ENCODE peak calls at places on chromosomes 16 and 17, in ten cellular contexts. One of them, this sample, is unnamed.

GRCh38 chr16:15746332-15746731 is 96.3 kb downstream of the NDE1 start:
- DNase-seq in epithelial cell of esophagus: no peak
- DNase-seq in GM19239: no peak
- DNase-seq in pancreas: no peak
- DNase-seq in COR-L47: no peak
- DNase-seq in CD8-positive, alpha-beta T cell: no peak
- DNase-seq in substantia nigra: no peak
- DNase-seq in caudate nucleus: no peak
- DNase-seq in activated CD8-positive, alpha-beta T cell treated with anti-CD3 and anti-CD28 coated beads for 36 hours: no peak
- DNase-seq in anterior cingulate cortex: no peak
- DNase-seq in this sample: no peak

GRCh38 chr16:88068476-88069396 is 117.5 kb downstream of the BANP start:
- DNase-seq in COR-L47: no peak
- DNase-seq in epithelial cell of esophagus: no peak
- DNase-seq in anterior cingulate cortex: no peak
- DNase-seq in caudate nucleus: no peak
- DNase-seq in substantia nigra: no peak
- DNase-seq in activated CD8-positive, alpha-beta T cell treated with anti-CD3 and anti-CD28 coated beads for 36 hours: no peak
- DNase-seq in GM19239: no peak
- DNase-seq in CD8-positive, alpha-beta T cell: no peak
- DNase-seq in pancreas: no peak
- DNase-seq in this sample: no peak

GRCh38 chr17:17140590-17140980 is 65.5 kb downstream of the PLD6 start:
- DNase-seq in caudate nucleus: no peak
- DNase-seq in substantia nigra: no peak
- DNase-seq in COR-L47: no peak
- DNase-seq in CD8-positive, alpha-beta T cell: no peak
- DNase-seq in pancreas: no peak
- DNase-seq in epithelial cell of esophagus: peak; percentile 82
- DNase-seq in anterior cingulate cortex: no peak
- DNase-seq in GM19239: no peak
- DNase-seq in activated CD8-positive, alpha-beta T cell treated with anti-CD3 and anti-CD28 coated beads for 36 hours: no peak
- DNase-seq in this sample: no peak

GRCh38 chr16:67150058-67150832 is 553 bp downstream of the B3GNT9 start:
- DNase-seq in substantia nigra: no peak
- DNase-seq in COR-L47: peak; percentile 26
- DNase-seq in caudate nucleus: no peak
- DNase-seq in GM19239: peak; percentile 72
- DNase-seq in anterior cingulate cortex: no peak
- DNase-seq in pancreas: peak; percentile 55
- DNase-seq in activated CD8-positive, alpha-beta T cell treated with anti-CD3 and anti-CD28 coated beads for 36 hours: peak; percentile 74
- DNase-seq in CD8-positive, alpha-beta T cell: no peak
- DNase-seq in epithelial cell of esophagus: peak; percentile 42
- DNase-seq in this sample: no peak

GRCh38 chr17:15377608-15378007 is 36.2 kb upstream of the TEKT3 start:
- DNase-seq in caudate nucleus: peak; percentile 43
- DNase-seq in COR-L47: no peak
- DNase-seq in anterior cingulate cortex: no peak
- DNase-seq in pancreas: no peak
- DNase-seq in activated CD8-positive, alpha-beta T cell treated with anti-CD3 and anti-CD28 coated beads for 36 hours: no peak
- DNase-seq in GM19239: no peak
- DNase-seq in epithelial cell of esophagus: no peak
- DNase-seq in substantia nigra: no peak
- DNase-seq in CD8-positive, alpha-beta T cell: no peak
- DNase-seq in this sample: no peak

GRCh38 chr16:86357950-86358349 is 152.4 kb upstream of the FOXF1 start:
- DNase-seq in CD8-positive, alpha-beta T cell: no peak
- DNase-seq in caudate nucleus: no peak
- DNase-seq in anterior cingulate cortex: no peak
- DNase-seq in activated CD8-positive, alpha-beta T cell treated with anti-CD3 and anti-CD28 coated beads for 36 hours: no peak
- DNase-seq in epithelial cell of esophagus: no peak
- DNase-seq in substantia nigra: no peak
- DNase-seq in GM19239: no peak
- DNase-seq in pancreas: no peak
- DNase-seq in COR-L47: no peak
- DNase-seq in this sample: no peak

GRCh38 chr17:16912021-16912962 is 59.6 kb downstream of the TNFRSF13B start:
- DNase-seq in anterior cingulate cortex: no peak
- DNase-seq in GM19239: no peak
- DNase-seq in CD8-positive, alpha-beta T cell: no peak
- DNase-seq in COR-L47: no peak
- DNase-seq in pancreas: no peak
- DNase-seq in caudate nucleus: no peak
- DNase-seq in epithelial cell of esophagus: no peak
- DNase-seq in activated CD8-positive, alpha-beta T cell treated with anti-CD3 and anti-CD28 coated beads for 36 hours: no peak
- DNase-seq in substantia nigra: no peak
- DNase-seq in this sample: no peak

GRCh38 chr17:65194670-65195334 is 57.6 kb downstream of the RGS9 start:
- DNase-seq in GM19239: no peak
- DNase-seq in CD8-positive, alpha-beta T cell: no peak
- DNase-seq in substantia nigra: no peak
- DNase-seq in epithelial cell of esophagus: no peak
- DNase-seq in activated CD8-positive, alpha-beta T cell treated with anti-CD3 and anti-CD28 coated beads for 36 hours: no peak
- DNase-seq in caudate nucleus: no peak
- DNase-seq in pancreas: no peak
- DNase-seq in anterior cingulate cortex: no peak
- DNase-seq in COR-L47: no peak
- DNase-seq in this sample: no peak

GRCh38 chr17:1146551-1147265 is 33.1 kb downstream of the ABR start:
- DNase-seq in GM19239: no peak
- DNase-seq in caudate nucleus: no peak
- DNase-seq in pancreas: no peak
- DNase-seq in anterior cingulate cortex: no peak
- DNase-seq in substantia nigra: no peak
- DNase-seq in COR-L47: no peak
- DNase-seq in activated CD8-positive, alpha-beta T cell treated with anti-CD3 and anti-CD28 coated beads for 36 hours: no peak
- DNase-seq in CD8-positive, alpha-beta T cell: no peak
- DNase-seq in epithelial cell of esophagus: no peak
- DNase-seq in this sample: no peak